ENCODE peak calls at places on chromosomes 11 and 22, in six cellular contexts. I, T, N, A, B and Z are unnamed samples. For H3K4me1, the result is how much of the 10 kb centered on the place peaks cover.

GRCh38 chr22:50064453-50064852 is 6.4 kb upstream of the TTLL8 start:
- DNase-seq in I (no peak), T (no peak), B (no peak), A (no peak), N (no peak), Z (no peak)

GRCh38 chr11:118090545-118091162 is 3.9 kb upstream of the SMIM35 start:
- DNase-seq in I (no peak), N (no peak), A (no peak), B (no peak), T (no peak), Z (no peak)

GRCh38 chr11:63766501-63767270 is 1.9 kb downstream of the ZFTA start:
- DNase-seq in I (no peak), N (no peak), B (no peak), T (peak), A (no peak), Z (no peak)

GRCh38 chr11:94650756-94651155 is 83.6 kb downstream of the PIWIL4 start:
- DNase-seq in T (peak), I (peak), N (peak), A (peak), B (no peak), Z (no peak)

GRCh38 chr11:37505406-37505805 is 907.4 kb upstream of the RAG2 start:
- DNase-seq in N (no peak), T (no peak), I (no peak), A (no peak), B (peak), Z (no peak)

GRCh38 chr22:20194681-20195593 is 44.1 kb upstream of the CCDC188 start:
- DNase-seq in A (no peak), B (no peak), T (no peak), N (no peak), I (no peak), Z (no peak)

GRCh38 chr22:25090225-25090651 is 109.4 kb upstream of the CRYBB3 start:
- DNase-seq in A (no peak), T (no peak), B (no peak), N (no peak), I (no peak), Z (no peak)

GRCh38 chr11:1202154-1202775 is 20.6 kb upstream of the MUC5B start:
- DNase-seq in T (no peak), A (peak), I (no peak), B (no peak), N (peak), Z (no peak)

GRCh38 chr22:41984006-41984405 is 14.6 kb upstream of the WBP2NL start:
- DNase-seq in I (no peak), B (no peak), T (no peak), N (no peak), A (no peak), Z (no peak)

GRCh38 chr22:43060213-43060612 is 29.0 kb downstream of the TTLL1 start:
- DNase-seq in B (peak), T (peak), N (no peak), A (peak), I (peak), Z (no peak)

GRCh38 chr11:65927904-65928397 is 8.7 kb downstream of the DRAP1 start:
- DNase-seq in A (no peak), B (no peak), N (no peak), T (no peak), I (no peak), Z (no peak)

GRCh38 chr22:46654927-46655595 is 34.9 kb downstream of the GRAMD4 start:
- DNase-seq in A (no peak), T (no peak), B (no peak), N (no peak), I (no peak), Z (no peak)

GRCh38 chr11:77779935-77780334 is 40.6 kb downstream of the RSF1 start:
- DNase-seq in A (peak), T (no peak), B (peak), N (no peak), I (no peak), Z (no peak)

GRCh38 chr11:74449369-74449931 is 17.9 kb downstream of the KCNE3 start:
- DNase-seq in A (peak), N (no peak), I (peak), B (peak), T (peak), Z (no peak)

GRCh38 chr22:37416806-37417205 is 10.5 kb downstream of the ELFN2 start:
- DNase-seq in T (no peak), I (no peak), B (no peak), N (no peak), A (no peak), Z (no peak)

GRCh38 chr11:40314327-40314726 is 1145.1 kb downstream of the LRRC4C start:
- DNase-seq in N (no peak), T (no peak), I (no peak), A (no peak), B (no peak), Z (no peak)

GRCh38 chr11:79458712-79459111 is 17.9 kb upstream of the TENM4 start:
- DNase-seq in I (no peak), T (no peak), A (no peak), N (no peak), B (no peak), Z (no peak)

GRCh38 chr22:36386351-36386899 is 1.3 kb downstream of the MYH9 start:
- DNase-seq in B (no peak), N (peak), T (no peak), A (no peak), I (no peak), Z (no peak)
- TF ChIP-seq CTCF in B (no peak), N (no peak), T (no peak), A (peak), I (no peak), Z (no peak)

DNA sequence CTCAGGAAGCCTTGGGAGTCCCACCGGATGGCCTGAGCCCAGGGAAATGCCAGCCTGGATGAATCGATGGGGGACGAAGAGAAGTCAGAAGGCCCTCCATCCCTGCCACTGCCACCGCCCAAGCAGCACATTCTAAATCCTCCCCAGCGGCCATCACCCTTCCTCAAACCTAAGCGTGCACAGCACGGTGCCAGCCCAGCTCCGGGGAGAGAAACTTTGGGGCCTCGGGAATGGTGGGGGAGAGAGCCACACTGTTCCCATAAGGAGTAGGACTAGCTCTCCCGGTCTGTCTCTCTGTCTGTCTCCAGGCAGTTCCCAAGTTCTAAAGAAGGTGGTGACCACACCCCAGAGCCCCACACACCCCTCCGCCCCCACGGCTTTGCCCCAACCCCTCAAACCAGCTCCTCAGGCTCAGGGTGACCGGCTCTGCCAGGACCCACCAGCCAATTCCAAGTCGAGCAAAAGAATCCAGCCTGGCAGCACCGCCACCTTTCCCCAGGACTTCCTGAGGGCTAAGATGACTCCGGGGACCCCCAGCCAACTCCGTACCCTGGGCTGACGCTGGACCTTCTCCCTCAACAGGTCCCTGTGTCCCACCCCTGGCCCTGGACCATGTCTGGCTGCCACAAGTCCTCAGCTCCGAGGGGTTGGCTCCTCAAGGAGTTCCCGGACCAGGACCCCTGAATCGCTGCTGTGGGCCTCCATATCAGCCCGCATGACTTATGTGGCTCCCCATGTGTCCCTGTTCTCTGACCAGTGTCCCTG is 2.7 kb downstream of the AHNAK start:
- DNase-seq in N (peak), B (no peak), T (no peak), A (no peak), I (no peak), Z (no peak)
- H3K4me3 ChIP-seq in N (peak), B (peak), T (peak), A (no peak), I (peak), Z (peak)

DNA sequence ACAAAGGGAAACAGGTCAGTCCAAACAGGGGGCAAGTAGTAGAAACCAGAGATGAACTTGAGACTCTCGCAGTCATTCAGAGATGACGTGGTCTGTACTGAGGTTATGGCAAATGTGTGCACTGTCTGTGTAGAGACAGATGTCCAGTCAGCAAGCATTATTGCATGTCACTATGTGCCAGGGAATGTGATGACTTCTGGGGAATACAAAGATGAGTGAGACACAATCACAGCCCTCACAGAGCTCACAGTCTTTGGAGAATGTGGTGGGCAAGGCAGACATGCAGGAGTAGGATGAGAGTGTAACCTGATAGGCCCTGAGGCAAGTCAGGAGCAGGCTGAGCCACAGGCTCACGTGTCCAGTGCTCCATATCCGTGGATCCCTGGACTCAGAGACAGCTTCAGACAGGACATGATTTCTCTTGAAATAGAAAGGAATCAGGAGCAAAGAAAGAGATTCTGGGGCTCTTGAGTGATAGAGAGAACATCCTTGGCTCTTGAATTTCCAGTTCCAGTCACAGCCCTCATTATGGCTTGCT is 550.7 kb downstream of the ETS1 start:
- DNase-seq in N (no peak), T (no peak), I (no peak), A (no peak), B (no peak), Z (no peak)
- H3K4me1 ChIP-seq in N (under half), T (under half), I (under half), A (under half), B (under half), Z (under half)

GRCh38 chr11:133828861-133829260 is 16.5 kb downstream of the SPATA19 start:
- DNase-seq in A (no peak), I (no peak), N (no peak), T (no peak), B (no peak), Z (no peak)

GRCh38 chr11:133829566-133829965 is 15.7 kb downstream of the SPATA19 start:
- DNase-seq in T (no peak), B (no peak), A (no peak), I (no peak), N (no peak), Z (no peak)

GRCh38 chr11:133832096-133833081 is 12.9 kb downstream of the SPATA19 start:
- DNase-seq in T (no peak), A (no peak), N (no peak), I (no peak), B (no peak), Z (no peak)

GRCh38 chr11:133833101-133833898 is 12.0 kb downstream of the SPATA19 start:
- DNase-seq in N (no peak), T (no peak), I (no peak), B (no peak), A (no peak), Z (no peak)

GRCh38 chr11:133830931-133831907 is 14.1 kb downstream of the SPATA19 start:
- DNase-seq in N (no peak), B (peak), A (no peak), T (no peak), I (no peak), Z (no peak)
- TF ChIP-seq CTCF in N (peak), B (peak), A (peak), T (no peak), I (no peak), Z (no peak)

GRCh38 chr11:122101625-122102291 is 14.3 kb downstream of the BLID start:
- DNase-seq in B (peak), A (peak), N (peak), I (peak), T (peak), Z (no peak)
- H3K4me3 ChIP-seq in B (peak), A (peak), N (peak), I (peak), T (peak), Z (peak)

GRCh38 chr11:122755941-122756340 is 82.4 kb upstream of the CRTAM start:
- DNase-seq in I (no peak), N (no peak), A (peak), T (no peak), B (no peak), Z (no peak)
- H3K4me1 ChIP-seq in I (under half), N (under half), A (under half), T (under half), B (under half), Z (under half)

DNA sequence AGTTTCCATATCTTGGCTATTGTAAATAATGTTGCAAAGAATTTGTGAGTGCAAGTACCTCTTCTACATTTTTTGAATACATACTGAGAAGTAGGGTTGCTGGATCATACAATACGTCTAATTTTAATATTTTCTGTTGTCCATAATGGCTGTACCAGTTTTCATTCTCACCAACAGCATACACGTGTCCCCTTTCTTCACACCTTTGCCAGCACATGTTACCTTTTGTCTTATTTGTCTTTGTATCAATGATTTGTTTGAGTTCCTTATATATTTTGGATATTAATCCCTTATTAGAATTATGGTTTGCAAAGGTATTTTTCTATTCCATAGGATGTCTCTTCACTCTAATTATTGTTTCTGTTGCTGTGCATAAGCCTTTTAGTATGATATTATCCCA is 904.3 kb downstream of the METTL15 start:
- DNase-seq in T (no peak), A (no peak), B (no peak), N (no peak), I (no peak), Z (no peak)
- TF ChIP-seq CTCF in T (no peak), A (no peak), B (no peak), N (no peak), I (no peak), Z (no peak)

GRCh38 chr22:23398701-23399366 is 181.3 kb downstream of the IGLL1 start:
- DNase-seq in B (no peak), A (no peak), I (no peak), T (no peak), N (no peak), Z (no peak)

GRCh38 chr22:23397618-23398567 is 182.2 kb downstream of the IGLL1 start:
- DNase-seq in T (no peak), N (no peak), I (no peak), A (no peak), B (no peak), Z (no peak)

GRCh38 chr22:23396362-23397007 is 183.6 kb downstream of the IGLL1 start:
- DNase-seq in A (no peak), B (no peak), T (no peak), N (no peak), I (no peak), Z (no peak)

GRCh38 chr22:23395476-23396361 is 184.4 kb downstream of the IGLL1 start:
- DNase-seq in N (no peak), B (no peak), T (no peak), I (no peak), A (no peak), Z (no peak)

GRCh38 chr22:23397008-23397617 is 183.0 kb downstream of the IGLL1 start:
- DNase-seq in A (no peak), T (no peak), N (no peak), B (no peak), I (no peak), Z (no peak)
- H3K4me3 ChIP-seq in A (no peak), T (no peak), N (no peak), B (no peak), I (no peak), Z (no peak)